ENCODE peak calls at places on chromosome 7, in eight cellular contexts. One of them, this sample, is unnamed.
A peak's percentile ranks its signal among the peaks of the same experiment; 100 is the strongest.

GRCh38 chr7:149587331-149587645 is 89.7 kb upstream of the ZNF746 start:
- DNase-seq in hepatocyte: no peak
- DNase-seq in pancreas: no peak
- DNase-seq in endothelial cell: no peak
- DNase-seq in suprapubic skin: no peak
- DNase-seq in neural crest cell: no peak
- DNase-seq in retinal pigment epithelial cell: no peak
- DNase-seq in MCF 10A: no peak
- DNase-seq in this sample: no peak

GRCh38 chr7:139365336-139365735 is 5.6 kb downstream of the LUC7L2 start:
- DNase-seq in hepatocyte: no peak
- DNase-seq in pancreas: no peak
- DNase-seq in endothelial cell: no peak
- DNase-seq in suprapubic skin: no peak
- DNase-seq in neural crest cell: no peak
- DNase-seq in retinal pigment epithelial cell: no peak
- DNase-seq in MCF 10A: no peak
- DNase-seq in this sample: no peak

GRCh38 chr7:84637568-84638338 is 443.2 kb upstream of the SEMA3A start:
- DNase-seq in hepatocyte: peak; percentile 14
- DNase-seq in pancreas: no peak
- DNase-seq in endothelial cell: no peak
- DNase-seq in suprapubic skin: no peak
- DNase-seq in neural crest cell: no peak
- DNase-seq in retinal pigment epithelial cell: peak; percentile 81
- DNase-seq in MCF 10A: peak; percentile 37
- DNase-seq in this sample: no peak

GRCh38 chr7:134823400-134823799 is 44.0 kb downstream of the CALD1 start:
- DNase-seq in hepatocyte: no peak
- DNase-seq in pancreas: no peak
- DNase-seq in endothelial cell: no peak
- DNase-seq in suprapubic skin: no peak
- DNase-seq in neural crest cell: no peak
- DNase-seq in retinal pigment epithelial cell: no peak
- DNase-seq in MCF 10A: no peak
- DNase-seq in this sample: no peak

GRCh38 chr7:151251328-151251925 is 2.9 kb upstream of the SMARCD3 start:
- DNase-seq in hepatocyte: peak; percentile 64
- DNase-seq in pancreas: peak; percentile 70
- DNase-seq in endothelial cell: no peak
- DNase-seq in suprapubic skin: peak; percentile 71
- DNase-seq in neural crest cell: no peak
- DNase-seq in retinal pigment epithelial cell: no peak
- DNase-seq in MCF 10A: peak; percentile 36
- DNase-seq in this sample: no peak

GRCh38 chr7:136687693-136688322 is 180.6 kb upstream of the CHRM2 start:
- DNase-seq in hepatocyte: peak; percentile 46
- DNase-seq in pancreas: no peak
- DNase-seq in endothelial cell: peak; percentile 22
- DNase-seq in suprapubic skin: no peak
- DNase-seq in neural crest cell: peak; percentile 14
- DNase-seq in retinal pigment epithelial cell: no peak
- DNase-seq in MCF 10A: peak; percentile 46
- DNase-seq in this sample: peak; percentile 13

GRCh38 chr7:127652333-127653248 is 597 bp downstream of the SND1 start:
- DNase-seq in hepatocyte: no peak
- DNase-seq in pancreas: no peak
- DNase-seq in endothelial cell: no peak
- DNase-seq in suprapubic skin: no peak
- DNase-seq in neural crest cell: no peak
- DNase-seq in retinal pigment epithelial cell: no peak
- DNase-seq in MCF 10A: peak; percentile 30
- DNase-seq in this sample: no peak

GRCh38 chr7:15667999-15668398 is 18.5 kb downstream of the MEOX2 start:
- DNase-seq in hepatocyte: peak; percentile 57
- DNase-seq in pancreas: no peak
- DNase-seq in endothelial cell: no peak
- DNase-seq in suprapubic skin: no peak
- DNase-seq in neural crest cell: no peak
- DNase-seq in retinal pigment epithelial cell: no peak
- DNase-seq in MCF 10A: no peak
- DNase-seq in this sample: no peak

GRCh38 chr7:81662531-81662930 is 107.3 kb downstream of the HGF start:
- DNase-seq in hepatocyte: no peak
- DNase-seq in pancreas: no peak
- DNase-seq in endothelial cell: no peak
- DNase-seq in suprapubic skin: no peak
- DNase-seq in neural crest cell: no peak
- DNase-seq in retinal pigment epithelial cell: no peak
- DNase-seq in MCF 10A: no peak
- DNase-seq in this sample: no peak

GRCh38 chr7:1326511-1326785 is 93.8 kb downstream of the UNCX start:
- DNase-seq in hepatocyte: no peak
- DNase-seq in pancreas: no peak
- DNase-seq in endothelial cell: no peak
- DNase-seq in suprapubic skin: no peak
- DNase-seq in neural crest cell: no peak
- DNase-seq in retinal pigment epithelial cell: no peak
- DNase-seq in MCF 10A: no peak
- DNase-seq in this sample: no peak

GRCh38 chr7:127809285-127809702 is 157.3 kb downstream of the SND1 start:
- DNase-seq in hepatocyte: no peak
- DNase-seq in pancreas: no peak
- DNase-seq in endothelial cell: no peak
- DNase-seq in suprapubic skin: no peak
- DNase-seq in neural crest cell: no peak
- DNase-seq in retinal pigment epithelial cell: no peak
- DNase-seq in MCF 10A: peak; percentile 71
- DNase-seq in this sample: no peak

GRCh38 chr7:13979671-13980438 is 9.6 kb downstream of the ETV1 start:
- DNase-seq in hepatocyte: no peak
- DNase-seq in pancreas: no peak
- DNase-seq in endothelial cell: no peak
- DNase-seq in suprapubic skin: no peak
- DNase-seq in neural crest cell: no peak
- DNase-seq in retinal pigment epithelial cell: no peak
- DNase-seq in MCF 10A: peak; percentile 26
- DNase-seq in this sample: no peak

GRCh38 chr7:26081627-26082026 is 70.4 kb upstream of the NFE2L3 start:
- DNase-seq in hepatocyte: peak; percentile 72
- DNase-seq in pancreas: no peak
- DNase-seq in endothelial cell: no peak
- DNase-seq in suprapubic skin: no peak
- DNase-seq in neural crest cell: no peak
- DNase-seq in retinal pigment epithelial cell: no peak
- DNase-seq in MCF 10A: no peak
- DNase-seq in this sample: no peak

GRCh38 chr7:70156052-70156451 is 557.8 kb downstream of the AUTS2 start:
- DNase-seq in hepatocyte: no peak
- DNase-seq in pancreas: no peak
- DNase-seq in endothelial cell: no peak
- DNase-seq in suprapubic skin: no peak
- DNase-seq in neural crest cell: no peak
- DNase-seq in retinal pigment epithelial cell: no peak
- DNase-seq in MCF 10A: no peak
- DNase-seq in this sample: no peak

GRCh38 chr7:125184801-125185200 is 255.2 kb upstream of the POT1 start:
- DNase-seq in hepatocyte: no peak
- DNase-seq in pancreas: no peak
- DNase-seq in endothelial cell: no peak
- DNase-seq in suprapubic skin: no peak
- DNase-seq in neural crest cell: no peak
- DNase-seq in retinal pigment epithelial cell: no peak
- DNase-seq in MCF 10A: no peak
- DNase-seq in this sample: no peak

GRCh38 chr7:90766814-90767564 is 170.9 kb downstream of the CDK14 start:
- DNase-seq in hepatocyte: peak; percentile 69
- DNase-seq in pancreas: peak; percentile 78
- DNase-seq in endothelial cell: no peak
- DNase-seq in suprapubic skin: no peak
- DNase-seq in neural crest cell: no peak
- DNase-seq in retinal pigment epithelial cell: no peak
- DNase-seq in MCF 10A: peak; percentile 78
- DNase-seq in this sample: peak; percentile 10

GRCh38 chr7:77409005-77409738 is 7.0 kb downstream of the GSAP start:
- DNase-seq in hepatocyte: no peak
- DNase-seq in pancreas: no peak
- DNase-seq in endothelial cell: no peak
- DNase-seq in suprapubic skin: no peak
- DNase-seq in neural crest cell: no peak
- DNase-seq in retinal pigment epithelial cell: no peak
- DNase-seq in MCF 10A: peak; percentile 47
- DNase-seq in this sample: no peak

GRCh38 chr7:90681336-90682019 is 85.4 kb downstream of the CDK14 start:
- DNase-seq in hepatocyte: no peak
- DNase-seq in pancreas: no peak
- DNase-seq in endothelial cell: no peak
- DNase-seq in suprapubic skin: no peak
- DNase-seq in neural crest cell: no peak
- DNase-seq in retinal pigment epithelial cell: no peak
- DNase-seq in MCF 10A: no peak
- DNase-seq in this sample: no peak

GRCh38 chr7:87058739-87059524 is 522 bp downstream of the ELAPOR2 start:
- DNase-seq in hepatocyte: peak; percentile 22
- DNase-seq in pancreas: peak; percentile 28
- DNase-seq in endothelial cell: peak; percentile 16
- DNase-seq in suprapubic skin: peak; percentile 56
- DNase-seq in neural crest cell: peak; percentile 16
- DNase-seq in retinal pigment epithelial cell: no peak
- DNase-seq in MCF 10A: peak; percentile 5
- DNase-seq in this sample: no peak

GRCh38 chr7:15330943-15331342 is 230.9 kb downstream of the AGMO start:
- DNase-seq in hepatocyte: no peak
- DNase-seq in pancreas: no peak
- DNase-seq in endothelial cell: no peak
- DNase-seq in suprapubic skin: no peak
- DNase-seq in neural crest cell: no peak
- DNase-seq in retinal pigment epithelial cell: no peak
- DNase-seq in MCF 10A: no peak
- DNase-seq in this sample: no peak

GRCh38 chr7:132248841-132249590 is 327.3 kb downstream of the PLXNA4 start:
- DNase-seq in hepatocyte: no peak
- DNase-seq in pancreas: no peak
- DNase-seq in endothelial cell: no peak
- DNase-seq in suprapubic skin: no peak
- DNase-seq in neural crest cell: no peak
- DNase-seq in retinal pigment epithelial cell: no peak
- DNase-seq in MCF 10A: no peak
- DNase-seq in this sample: no peak

GRCh38 chr7:132250480-132251326 is 325.6 kb downstream of the PLXNA4 start:
- DNase-seq in hepatocyte: no peak
- DNase-seq in pancreas: no peak
- DNase-seq in endothelial cell: no peak
- DNase-seq in suprapubic skin: no peak
- DNase-seq in neural crest cell: no peak
- DNase-seq in retinal pigment epithelial cell: no peak
- DNase-seq in MCF 10A: no peak
- DNase-seq in this sample: no peak

GRCh38 chr7:132247995-132248618 is 328.2 kb downstream of the PLXNA4 start:
- DNase-seq in hepatocyte: no peak
- DNase-seq in pancreas: no peak
- DNase-seq in endothelial cell: no peak
- DNase-seq in suprapubic skin: no peak
- DNase-seq in neural crest cell: no peak
- DNase-seq in retinal pigment epithelial cell: no peak
- DNase-seq in MCF 10A: no peak
- DNase-seq in this sample: no peak

GRCh38 chr7:132251327-132251659 is 325.0 kb downstream of the PLXNA4 start:
- DNase-seq in hepatocyte: peak; percentile 27
- DNase-seq in pancreas: peak; percentile 95
- DNase-seq in endothelial cell: no peak
- DNase-seq in suprapubic skin: peak; percentile 78
- DNase-seq in neural crest cell: peak; percentile 32
- DNase-seq in retinal pigment epithelial cell: peak; percentile 65
- DNase-seq in MCF 10A: peak; percentile 30
- DNase-seq in this sample: no peak

GRCh38 chr7:132249591-132249971 is 326.7 kb downstream of the PLXNA4 start:
- DNase-seq in hepatocyte: peak; percentile 54
- DNase-seq in pancreas: no peak
- DNase-seq in endothelial cell: peak; percentile 41
- DNase-seq in suprapubic skin: no peak
- DNase-seq in neural crest cell: no peak
- DNase-seq in retinal pigment epithelial cell: no peak
- DNase-seq in MCF 10A: peak; percentile 39
- DNase-seq in this sample: no peak
- TF ChIP-seq CTCF in hepatocyte: peak; percentile 35
- TF ChIP-seq CTCF in pancreas: no peak
- TF ChIP-seq CTCF in endothelial cell: no peak
- TF ChIP-seq CTCF in suprapubic skin: no peak
- TF ChIP-seq CTCF in neural crest cell: peak; percentile 53
- TF ChIP-seq CTCF in retinal pigment epithelial cell: peak; percentile 55
- TF ChIP-seq CTCF in MCF 10A: peak; percentile 17
- TF ChIP-seq CTCF in this sample: peak; percentile 38

DNA sequence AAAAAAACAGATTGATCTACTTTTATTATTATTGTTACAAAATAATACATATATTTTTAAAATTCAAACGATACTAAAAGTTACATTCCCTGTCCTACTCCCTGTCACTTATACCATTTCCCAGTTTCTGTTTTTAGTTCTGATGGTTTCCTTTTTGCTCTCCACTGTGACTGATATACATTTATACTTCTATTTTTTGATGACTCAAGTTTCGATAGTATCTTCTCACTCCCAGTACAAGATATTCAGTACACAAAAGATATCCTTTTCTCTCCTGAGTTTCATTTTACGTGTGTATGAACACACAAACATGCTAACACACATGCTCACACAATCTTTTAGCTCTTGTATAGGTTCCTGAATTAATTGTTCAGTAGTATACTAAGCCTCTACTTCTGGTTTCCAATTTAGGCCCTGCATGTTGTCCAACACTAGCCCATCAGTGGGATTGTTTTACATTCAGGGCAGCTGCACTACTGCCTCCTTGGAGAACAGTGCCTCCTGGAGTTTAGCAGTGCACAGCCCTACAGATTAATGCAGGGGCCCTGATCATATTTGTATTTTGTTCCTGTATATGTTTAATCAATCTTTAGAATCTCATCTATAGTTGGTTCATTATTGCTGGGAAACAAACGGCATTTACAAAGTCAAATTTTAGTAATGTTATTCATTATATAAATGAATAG is 131.0 kb downstream of the TES start:
- DNase-seq in hepatocyte: no peak
- DNase-seq in pancreas: no peak
- DNase-seq in endothelial cell: no peak
- DNase-seq in suprapubic skin: no peak
- DNase-seq in neural crest cell: no peak
- DNase-seq in retinal pigment epithelial cell: no peak
- DNase-seq in MCF 10A: peak; percentile 34
- DNase-seq in this sample: no peak
- TF ChIP-seq CTCF in hepatocyte: no peak
- TF ChIP-seq CTCF in pancreas: no peak
- TF ChIP-seq CTCF in endothelial cell: no peak
- TF ChIP-seq CTCF in suprapubic skin: no peak
- TF ChIP-seq CTCF in neural crest cell: no peak
- TF ChIP-seq CTCF in retinal pigment epithelial cell: peak; percentile 19
- TF ChIP-seq CTCF in MCF 10A: peak; percentile 14
- TF ChIP-seq CTCF in this sample: no peak

GRCh38 chr7:33673029-33673700 is 232.2 kb upstream of the BMPER start:
- DNase-seq in hepatocyte: no peak
- DNase-seq in pancreas: no peak
- DNase-seq in endothelial cell: no peak
- DNase-seq in suprapubic skin: no peak
- DNase-seq in neural crest cell: no peak
- DNase-seq in retinal pigment epithelial cell: no peak
- DNase-seq in MCF 10A: no peak
- DNase-seq in this sample: no peak
- TF ChIP-seq CTCF in hepatocyte: no peak
- TF ChIP-seq CTCF in pancreas: no peak
- TF ChIP-seq CTCF in endothelial cell: peak; percentile 25
- TF ChIP-seq CTCF in suprapubic skin: no peak
- TF ChIP-seq CTCF in neural crest cell: no peak
- TF ChIP-seq CTCF in retinal pigment epithelial cell: no peak
- TF ChIP-seq CTCF in MCF 10A: no peak
- TF ChIP-seq CTCF in this sample: no peak

GRCh38 chr7:54841772-54842707 is 83.0 kb upstream of the SEC61G start:
- DNase-seq in hepatocyte: no peak
- DNase-seq in pancreas: peak; percentile 36
- DNase-seq in endothelial cell: peak; percentile 55
- DNase-seq in suprapubic skin: no peak
- DNase-seq in neural crest cell: peak; percentile 23
- DNase-seq in retinal pigment epithelial cell: no peak
- DNase-seq in MCF 10A: peak; percentile 43
- DNase-seq in this sample: peak; percentile 16
- TF ChIP-seq CTCF in hepatocyte: peak; percentile 18
- TF ChIP-seq CTCF in pancreas: no peak
- TF ChIP-seq CTCF in endothelial cell: peak; percentile 70
- TF ChIP-seq CTCF in suprapubic skin: peak; percentile 21
- TF ChIP-seq CTCF in neural crest cell: peak; percentile 47
- TF ChIP-seq CTCF in retinal pigment epithelial cell: peak; percentile 54
- TF ChIP-seq CTCF in MCF 10A: peak; percentile 38
- TF ChIP-seq CTCF in this sample: peak; percentile 26

This sample was measured in nephron progenitor cell.